ENCODE peak calls at places on chromosomes 2 and 18, in ten cellular contexts. One of them, this sample, is unnamed.

GRCh38 chr2:237616373-237617304 is 10.7 kb upstream of the LRRFIP1 start:
- DNase-seq in astrocyte of the spinal cord: peak
- DNase-seq in HCT116: no peak
- DNase-seq in astrocyte: peak
- DNase-seq in RWPE2: no peak
- DNase-seq in GM12865: no peak
- DNase-seq in AG04450: peak
- DNase-seq in tibial nerve: no peak
- DNase-seq in IMR-90: peak
- DNase-seq in psoas muscle: no peak
- DNase-seq in this sample: peak

GRCh38 chr18:75267643-75268184 is 57.1 kb downstream of the TSHZ1 start:
- DNase-seq in astrocyte of the spinal cord: no peak
- DNase-seq in HCT116: no peak
- DNase-seq in astrocyte: no peak
- DNase-seq in RWPE2: no peak
- DNase-seq in GM12865: peak
- DNase-seq in AG04450: no peak
- DNase-seq in tibial nerve: no peak
- DNase-seq in IMR-90: no peak
- DNase-seq in psoas muscle: no peak
- DNase-seq in this sample: no peak

GRCh38 chr2:43818761-43819160 is 19.9 kb downstream of the ABCG5 start:
- DNase-seq in astrocyte of the spinal cord: peak
- DNase-seq in HCT116: peak
- DNase-seq in astrocyte: peak
- DNase-seq in RWPE2: no peak
- DNase-seq in GM12865: peak
- DNase-seq in AG04450: no peak
- DNase-seq in tibial nerve: no peak
- DNase-seq in IMR-90: peak
- DNase-seq in psoas muscle: no peak
- DNase-seq in this sample: peak

GRCh38 chr2:47065771-47066380 is 89.2 kb downstream of the STPG4 start:
- DNase-seq in astrocyte of the spinal cord: peak
- DNase-seq in HCT116: no peak
- DNase-seq in astrocyte: peak
- DNase-seq in RWPE2: no peak
- DNase-seq in GM12865: no peak
- DNase-seq in AG04450: peak
- DNase-seq in tibial nerve: no peak
- DNase-seq in IMR-90: peak
- DNase-seq in psoas muscle: no peak
- DNase-seq in this sample: peak

GRCh38 chr2:95020275-95021014 is 5.1 kb upstream of the MAL start:
- DNase-seq in astrocyte of the spinal cord: no peak
- DNase-seq in HCT116: no peak
- DNase-seq in astrocyte: no peak
- DNase-seq in RWPE2: no peak
- DNase-seq in GM12865: no peak
- DNase-seq in AG04450: no peak
- DNase-seq in tibial nerve: no peak
- DNase-seq in IMR-90: no peak
- DNase-seq in psoas muscle: no peak
- DNase-seq in this sample: no peak

GRCh38 chr2:238939521-238940403 is 91.9 kb downstream of the TWIST2 start:
- DNase-seq in astrocyte of the spinal cord: no peak
- DNase-seq in HCT116: no peak
- DNase-seq in astrocyte: no peak
- DNase-seq in RWPE2: no peak
- DNase-seq in GM12865: no peak
- DNase-seq in AG04450: no peak
- DNase-seq in tibial nerve: peak
- DNase-seq in IMR-90: no peak
- DNase-seq in psoas muscle: no peak
- DNase-seq in this sample: no peak

GRCh38 chr2:74225698-74226459 is 27.5 kb downstream of the MTHFD2 start:
- DNase-seq in astrocyte of the spinal cord: no peak
- DNase-seq in HCT116: no peak
- DNase-seq in astrocyte: no peak
- DNase-seq in RWPE2: no peak
- DNase-seq in GM12865: no peak
- DNase-seq in AG04450: no peak
- DNase-seq in tibial nerve: no peak
- DNase-seq in IMR-90: no peak
- DNase-seq in psoas muscle: no peak
- DNase-seq in this sample: no peak

GRCh38 chr2:159445307-159445706 is 158.8 kb upstream of the WDSUB1 start:
- DNase-seq in astrocyte of the spinal cord: no peak
- DNase-seq in HCT116: no peak
- DNase-seq in astrocyte: no peak
- DNase-seq in RWPE2: no peak
- DNase-seq in GM12865: peak
- DNase-seq in AG04450: no peak
- DNase-seq in tibial nerve: no peak
- DNase-seq in IMR-90: no peak
- DNase-seq in psoas muscle: no peak
- DNase-seq in this sample: no peak

GRCh38 chr2:46252891-46253659 is 44.1 kb upstream of the EPAS1 start:
- DNase-seq in astrocyte of the spinal cord: peak
- DNase-seq in HCT116: peak
- DNase-seq in astrocyte: peak
- DNase-seq in RWPE2: no peak
- DNase-seq in GM12865: no peak
- DNase-seq in AG04450: no peak
- DNase-seq in tibial nerve: no peak
- DNase-seq in IMR-90: no peak
- DNase-seq in psoas muscle: no peak
- DNase-seq in this sample: peak

GRCh38 chr2:236754234-236754924 is 184.8 kb downstream of the ACKR3 start:
- DNase-seq in astrocyte of the spinal cord: no peak
- DNase-seq in HCT116: no peak
- DNase-seq in astrocyte: no peak
- DNase-seq in RWPE2: no peak
- DNase-seq in GM12865: no peak
- DNase-seq in AG04450: no peak
- DNase-seq in tibial nerve: no peak
- DNase-seq in IMR-90: no peak
- DNase-seq in psoas muscle: no peak
- DNase-seq in this sample: no peak

GRCh38 chr18:22005191-22005824 is 164.1 kb upstream of the GATA6 start:
- DNase-seq in astrocyte of the spinal cord: peak
- DNase-seq in HCT116: no peak
- DNase-seq in astrocyte: peak
- DNase-seq in RWPE2: no peak
- DNase-seq in GM12865: no peak
- DNase-seq in AG04450: no peak
- DNase-seq in tibial nerve: no peak
- DNase-seq in IMR-90: peak
- DNase-seq in psoas muscle: no peak
- DNase-seq in this sample: no peak

GRCh38 chr2:13193900-13194299 is 477.2 kb downstream of the TRIB2 start:
- DNase-seq in astrocyte of the spinal cord: peak
- DNase-seq in HCT116: no peak
- DNase-seq in astrocyte: peak
- DNase-seq in RWPE2: no peak
- DNase-seq in GM12865: peak
- DNase-seq in AG04450: no peak
- DNase-seq in tibial nerve: no peak
- DNase-seq in IMR-90: peak
- DNase-seq in psoas muscle: no peak
- DNase-seq in this sample: peak

GRCh38 chr2:19757586-19757985 is 144.2 kb downstream of the TTC32 start:
- DNase-seq in astrocyte of the spinal cord: no peak
- DNase-seq in HCT116: no peak
- DNase-seq in astrocyte: no peak
- DNase-seq in RWPE2: no peak
- DNase-seq in GM12865: no peak
- DNase-seq in AG04450: no peak
- DNase-seq in tibial nerve: no peak
- DNase-seq in IMR-90: no peak
- DNase-seq in psoas muscle: no peak
- DNase-seq in this sample: peak

DNA sequence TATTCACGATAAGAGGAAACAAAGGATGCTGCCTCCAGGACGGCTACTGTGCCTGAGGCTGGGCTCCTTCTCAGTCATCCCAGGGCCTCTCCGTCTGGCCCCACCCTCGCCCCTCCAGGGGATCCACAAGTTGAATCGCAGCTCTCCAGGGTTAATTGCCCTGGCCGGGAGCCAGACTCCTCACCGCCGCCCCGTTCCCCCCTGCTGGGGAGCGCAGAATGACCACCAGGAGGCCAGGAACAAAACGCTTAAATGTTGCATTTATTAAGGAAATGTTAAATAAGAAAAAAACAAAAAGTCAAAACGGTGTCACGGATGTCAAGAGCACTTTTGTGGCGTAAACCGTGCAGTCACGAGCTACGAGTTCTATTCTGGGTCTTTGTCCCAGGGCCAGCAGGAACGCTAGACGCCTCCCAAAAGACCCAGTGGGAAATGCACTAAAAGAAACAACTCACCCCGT is 1.4 kb downstream of the RPRM start:
- DNase-seq in astrocyte of the spinal cord: no peak
- DNase-seq in HCT116: no peak
- DNase-seq in astrocyte: no peak
- DNase-seq in RWPE2: no peak
- DNase-seq in GM12865: no peak
- DNase-seq in AG04450: no peak
- DNase-seq in tibial nerve: no peak
- DNase-seq in IMR-90: no peak
- DNase-seq in psoas muscle: no peak
- DNase-seq in this sample: no peak
- TF ChIP-seq CTCF in astrocyte of the spinal cord: peak
- TF ChIP-seq CTCF in HCT116: no peak
- TF ChIP-seq CTCF in astrocyte: no peak
- TF ChIP-seq CTCF in RWPE2: no peak
- TF ChIP-seq CTCF in GM12865: no peak
- TF ChIP-seq CTCF in AG04450: no peak
- TF ChIP-seq CTCF in tibial nerve: no peak
- TF ChIP-seq CTCF in IMR-90: no peak
- TF ChIP-seq CTCF in psoas muscle: no peak
- TF ChIP-seq CTCF in this sample: no peak

GRCh38 chr18:2948038-2948437 is 64.9 kb downstream of the LPIN2 start:
- DNase-seq in astrocyte of the spinal cord: peak
- DNase-seq in HCT116: peak
- DNase-seq in astrocyte: peak
- DNase-seq in RWPE2: no peak
- DNase-seq in GM12865: no peak
- DNase-seq in AG04450: no peak
- DNase-seq in tibial nerve: no peak
- DNase-seq in IMR-90: peak
- DNase-seq in psoas muscle: no peak
- DNase-seq in this sample: peak
- TF ChIP-seq CTCF in astrocyte of the spinal cord: peak
- TF ChIP-seq CTCF in HCT116: peak
- TF ChIP-seq CTCF in astrocyte: peak
- TF ChIP-seq CTCF in RWPE2: peak
- TF ChIP-seq CTCF in GM12865: no peak
- TF ChIP-seq CTCF in AG04450: peak
- TF ChIP-seq CTCF in tibial nerve: no peak
- TF ChIP-seq CTCF in IMR-90: peak
- TF ChIP-seq CTCF in psoas muscle: no peak
- TF ChIP-seq CTCF in this sample: peak

GRCh38 chr2:105397959-105398521 is 811 bp downstream of the FHL2 start:
- DNase-seq in astrocyte of the spinal cord: peak
- DNase-seq in HCT116: no peak
- DNase-seq in astrocyte: no peak
- DNase-seq in RWPE2: no peak
- DNase-seq in GM12865: no peak
- DNase-seq in AG04450: no peak
- DNase-seq in tibial nerve: no peak
- DNase-seq in IMR-90: no peak
- DNase-seq in psoas muscle: no peak
- DNase-seq in this sample: peak

GRCh38 chr2:105400138-105400540 is 1.3 kb upstream of the FHL2 start:
- DNase-seq in astrocyte of the spinal cord: no peak
- DNase-seq in HCT116: no peak
- DNase-seq in astrocyte: no peak
- DNase-seq in RWPE2: no peak
- DNase-seq in GM12865: no peak
- DNase-seq in AG04450: no peak
- DNase-seq in tibial nerve: no peak
- DNase-seq in IMR-90: no peak
- DNase-seq in psoas muscle: no peak
- DNase-seq in this sample: no peak

GRCh38 chr2:105397025-105397722 is 1.7 kb downstream of the FHL2 start:
- DNase-seq in astrocyte of the spinal cord: no peak
- DNase-seq in HCT116: peak
- DNase-seq in astrocyte: no peak
- DNase-seq in RWPE2: no peak
- DNase-seq in GM12865: no peak
- DNase-seq in AG04450: no peak
- DNase-seq in tibial nerve: no peak
- DNase-seq in IMR-90: no peak
- DNase-seq in psoas muscle: no peak
- DNase-seq in this sample: peak

GRCh38 chr2:105398522-105399206 is at the start of gene FHL2:
- DNase-seq in astrocyte of the spinal cord: peak
- DNase-seq in HCT116: peak
- DNase-seq in astrocyte: peak
- DNase-seq in RWPE2: peak
- DNase-seq in GM12865: peak
- DNase-seq in AG04450: peak
- DNase-seq in tibial nerve: peak
- DNase-seq in IMR-90: peak
- DNase-seq in psoas muscle: peak
- DNase-seq in this sample: peak

GRCh38 chr2:105399207-105399861 is 483 bp upstream of the FHL2 start:
- DNase-seq in astrocyte of the spinal cord: no peak
- DNase-seq in HCT116: no peak
- DNase-seq in astrocyte: no peak
- DNase-seq in RWPE2: no peak
- DNase-seq in GM12865: no peak
- DNase-seq in AG04450: no peak
- DNase-seq in tibial nerve: no peak
- DNase-seq in IMR-90: no peak
- DNase-seq in psoas muscle: no peak
- DNase-seq in this sample: no peak
- TF ChIP-seq CTCF in astrocyte of the spinal cord: no peak
- TF ChIP-seq CTCF in HCT116: no peak
- TF ChIP-seq CTCF in astrocyte: no peak
- TF ChIP-seq CTCF in RWPE2: peak
- TF ChIP-seq CTCF in GM12865: no peak
- TF ChIP-seq CTCF in AG04450: no peak
- TF ChIP-seq CTCF in tibial nerve: no peak
- TF ChIP-seq CTCF in IMR-90: no peak
- TF ChIP-seq CTCF in psoas muscle: no peak
- TF ChIP-seq CTCF in this sample: no peak

DNA sequence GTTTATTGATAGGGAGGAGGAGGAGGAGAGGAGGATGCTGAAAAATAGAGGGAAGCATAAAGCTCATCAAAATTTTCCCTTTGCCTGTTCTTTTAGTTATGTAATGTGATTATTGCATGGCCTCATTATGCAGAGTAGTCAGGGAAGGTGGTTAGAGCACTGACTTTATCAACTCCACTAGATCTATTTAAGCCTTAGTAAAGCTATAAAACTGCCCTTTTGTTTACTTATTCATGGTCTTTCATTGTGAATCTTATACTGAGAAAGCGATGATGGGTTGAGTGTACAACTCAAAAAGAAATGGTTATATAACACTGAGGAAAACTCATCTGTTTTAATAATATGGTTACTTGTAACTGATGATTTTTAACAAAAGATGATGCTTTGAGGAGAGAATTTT is 81.7 kb downstream of the MAP4K4 start:
- DNase-seq in astrocyte of the spinal cord: no peak
- DNase-seq in HCT116: no peak
- DNase-seq in astrocyte: no peak
- DNase-seq in RWPE2: no peak
- DNase-seq in GM12865: no peak
- DNase-seq in AG04450: no peak
- DNase-seq in tibial nerve: no peak
- DNase-seq in IMR-90: no peak
- DNase-seq in psoas muscle: no peak
- DNase-seq in this sample: no peak
- TF ChIP-seq CTCF in astrocyte of the spinal cord: no peak
- TF ChIP-seq CTCF in HCT116: no peak
- TF ChIP-seq CTCF in astrocyte: no peak
- TF ChIP-seq CTCF in RWPE2: no peak
- TF ChIP-seq CTCF in GM12865: no peak
- TF ChIP-seq CTCF in AG04450: no peak
- TF ChIP-seq CTCF in tibial nerve: no peak
- TF ChIP-seq CTCF in IMR-90: no peak
- TF ChIP-seq CTCF in psoas muscle: no peak
- TF ChIP-seq CTCF in this sample: no peak

This sample was measured in fibroblast of pulmonary artery.